ENCODE peak calls at places on chromosomes 4 and X, in four cellular contexts. T, F, P and L are unnamed samples.

GRCh38 chr4:24888475-24888874 is 24.4 kb downstream of the CCDC149 start:
- DNase-seq in T (peak), F (no peak), P (no peak), L (no peak)

GRCh38 chr4:101993002-101993840 is 202.7 kb downstream of the BANK1 start:
- DNase-seq in T (no peak), F (no peak), P (no peak), L (no peak)

GRCh38 chr4:111512081-111512774 is 633.0 kb upstream of the FAM241A start:
- DNase-seq in T (no peak), F (no peak), P (no peak), L (peak)

GRCh38 chr4:112327950-112328349 is 30.8 kb downstream of the ALPK1 start:
- DNase-seq in T (peak), F (no peak), P (no peak), L (peak)

GRCh38 chr4:175092114-175092513 is 174.0 kb downstream of the ADAM29 start:
- DNase-seq in T (no peak), F (no peak), P (no peak), L (no peak)

GRCh38 chrX:118049713-118050112 is 66.9 kb downstream of the KLHL13 start:
- DNase-seq in T (no peak), F (no peak), P (no peak), L (no peak)

GRCh38 chr4:20890752-20891151 is 190.5 kb downstream of the PACRGL start:
- DNase-seq in T (no peak), F (no peak), P (no peak), L (no peak)

GRCh38 chr4:54806351-54806750 is 148.6 kb downstream of the KIT start:
- DNase-seq in T (no peak), F (no peak), P (no peak), L (no peak)

GRCh38 chrX:139287155-139287924 is 243.2 kb upstream of the F9 start:
- DNase-seq in T (no peak), F (no peak), P (no peak), L (no peak)

GRCh38 chrX:37371578-37371981 is 22.4 kb downstream of the PRRG1 start:
- DNase-seq in T (no peak), F (no peak), P (no peak), L (no peak)

GRCh38 chrX:37370499-37371141 is 21.5 kb downstream of the PRRG1 start:
- DNase-seq in T (no peak), F (no peak), P (no peak), L (no peak)

GRCh38 chrX:37367946-37368345 is 18.8 kb downstream of the PRRG1 start:
- DNase-seq in T (no peak), F (no peak), P (no peak), L (no peak)
- TF ChIP-seq ZNF274 in T (no peak), F (no peak), P (no peak), L (no peak)

DNA sequence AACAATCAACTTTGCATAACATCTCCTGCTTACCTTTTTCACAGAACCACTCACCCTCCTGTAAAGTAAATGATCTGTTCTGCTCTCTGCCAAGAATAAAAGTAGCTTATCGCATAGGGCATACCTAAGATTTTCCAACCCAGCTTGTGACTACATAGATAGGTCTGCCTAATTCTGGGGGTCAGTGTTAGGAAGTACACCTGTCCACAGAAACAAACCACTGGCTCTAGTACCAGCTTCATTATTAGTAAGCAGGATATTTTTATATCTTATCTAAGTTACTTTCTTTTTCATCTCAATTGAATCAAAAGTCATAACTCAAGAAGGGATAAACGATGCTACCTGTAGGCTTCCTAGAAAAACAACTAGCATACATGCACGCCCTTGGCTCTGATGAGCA is 23.8 kb downstream of the CXCL1 start:
- DNase-seq in T (no peak), F (no peak), P (no peak), L (no peak)
- TF ChIP-seq ZNF274 in T (no peak), F (no peak), P (no peak), L (no peak)

DNA sequence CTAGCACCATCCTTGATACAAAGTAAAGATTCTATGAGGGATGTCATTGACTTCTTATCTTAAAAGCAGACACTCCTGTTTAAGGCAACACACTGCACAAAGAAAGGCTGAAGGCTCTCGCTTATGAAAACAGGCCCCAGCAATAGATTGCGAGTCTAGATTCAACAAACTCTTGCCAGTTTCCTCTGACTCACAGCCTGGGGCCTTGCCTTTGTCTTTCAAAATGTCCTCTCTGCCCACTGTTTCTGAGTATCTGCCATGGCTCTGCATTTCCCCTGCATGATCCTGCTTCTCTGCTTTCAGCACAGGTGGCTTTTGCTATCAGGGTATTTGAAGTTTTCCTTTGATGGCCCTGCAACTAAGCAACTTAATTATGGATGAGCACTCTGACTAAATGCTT is 32.4 kb downstream of the NDP start:
- DNase-seq in T (no peak), F (no peak), P (peak), L (no peak)
- TF ChIP-seq ZNF274 in T (no peak), F (no peak), P (no peak), L (no peak)

GRCh38 chrX:254630-255215 is 26.5 kb upstream of the PLCXD1 start:
- DNase-seq in T (no peak), F (no peak), P (no peak), L (no peak)

GRCh38 chrX:257681-258289 is 23.4 kb upstream of the PLCXD1 start:
- DNase-seq in T (no peak), F (no peak), P (no peak), L (no peak)

GRCh38 chrX:252421-253291 is 28.5 kb upstream of the PLCXD1 start:
- DNase-seq in T (no peak), F (no peak), P (no peak), L (no peak)

GRCh38 chrX:255923-256331 is 25.3 kb upstream of the PLCXD1 start:
- DNase-seq in T (no peak), F (no peak), P (no peak), L (no peak)

GRCh38 chrX:253451-254297 is 27.5 kb upstream of the PLCXD1 start:
- DNase-seq in T (no peak), F (no peak), P (no peak), L (no peak)
- TF ChIP-seq ZNF274 in T (no peak), F (no peak), P (no peak), L (no peak)

DNA sequence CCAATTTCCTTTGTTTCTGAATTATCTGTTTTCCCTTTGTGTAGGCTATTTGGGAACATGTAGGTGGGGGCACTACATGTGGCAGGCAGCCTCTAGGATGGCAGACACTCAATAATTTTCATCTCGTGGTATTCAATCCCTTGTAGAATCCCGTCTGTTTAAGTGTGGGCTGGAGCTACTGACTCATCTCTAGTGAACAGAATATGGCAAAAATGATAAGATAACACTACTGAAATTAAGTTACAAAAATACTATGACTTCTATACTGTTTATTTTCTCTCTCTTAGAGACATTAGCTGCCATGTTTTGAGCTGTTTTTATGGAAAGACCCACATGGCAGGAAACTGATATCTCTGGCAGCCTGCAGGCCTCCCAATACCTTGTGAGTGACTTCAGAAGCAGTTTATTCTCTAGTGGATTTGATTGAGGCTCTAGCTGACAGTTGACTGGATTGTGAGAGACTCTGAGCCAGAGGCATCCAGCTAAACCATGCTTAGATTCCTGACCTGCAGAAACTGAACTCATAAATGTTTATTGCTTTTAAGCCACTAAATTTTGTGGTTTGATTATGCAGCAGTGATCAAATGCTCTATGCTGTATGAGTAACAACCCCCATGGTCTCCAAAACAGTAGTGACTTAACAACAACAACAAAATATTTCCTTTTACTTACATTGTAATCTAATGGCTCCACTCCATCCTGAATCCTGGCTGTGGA is 298.8 kb upstream of the CTSO start:
- DNase-seq in T (no peak), F (no peak), P (no peak), L (no peak)
- TF ChIP-seq ZNF274 in T (no peak), F (no peak), P (no peak), L (no peak)

GRCh38 chrX:56232221-56233082 is at the start of gene KLF8:
- DNase-seq in T (peak), F (no peak), P (peak), L (peak)
- TF ChIP-seq ZNF274 in T (no peak), F (no peak), P (no peak), L (no peak)

DNA sequence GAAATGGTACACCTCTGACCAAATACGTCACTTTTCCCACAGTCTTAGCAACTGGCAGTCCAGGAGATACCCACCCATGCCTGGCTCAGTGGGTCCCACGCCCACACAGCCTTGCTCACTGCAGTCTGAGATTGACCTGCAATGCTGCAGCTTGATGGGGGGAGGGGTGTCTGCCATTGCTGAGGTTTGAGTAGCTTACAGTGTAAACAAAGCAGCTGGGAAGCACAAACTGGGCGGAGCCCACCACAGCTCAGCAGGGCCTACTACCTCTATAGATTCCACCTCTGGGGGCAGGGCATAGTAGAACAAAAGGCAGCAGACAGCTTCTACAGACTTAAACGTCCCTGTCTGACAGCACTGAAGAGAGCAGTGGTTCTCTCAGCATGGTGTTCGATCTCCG is 52.7 kb downstream of the AMER1 start:
- DNase-seq in T (no peak), F (peak), P (peak), L (no peak)
- TF ChIP-seq ZNF274 in T (no peak), F (no peak), P (no peak), L (no peak)

GRCh38 chr4:137181293-137181899 is 350.9 kb downstream of the PCDH18 start:
- DNase-seq in T (no peak), F (no peak), P (no peak), L (no peak)

GRCh38 chr4:137180349-137180748 is 351.9 kb downstream of the PCDH18 start:
- DNase-seq in T (no peak), F (peak), P (no peak), L (peak)
- TF ChIP-seq ZNF274 in T (no peak), F (no peak), P (no peak), L (no peak)